ENCODE peak calls at places on chromosomes 16 and 17, in eight cellular contexts. One of them, this sample, is unnamed.

GRCh38 chr16:8686031-8686621 is 11.7 kb downstream of the ABAT start:
- DNase-seq in memory B cell: no peak
- DNase-seq in B cell: no peak
- DNase-seq in HTR-8/SVneo: no peak
- DNase-seq in RPMI7951: no peak
- DNase-seq in LHCN-M2: no peak
- DNase-seq in WTC11: peak
- DNase-seq in adrenal gland: peak
- DNase-seq in this sample: no peak

GRCh38 chr17:76382803-76383644 is 1.4 kb upstream of the SPHK1 start:
- DNase-seq in RPMI7951: peak
- DNase-seq in LHCN-M2: no peak
- DNase-seq in memory B cell: no peak
- DNase-seq in B cell: peak
- DNase-seq in adrenal gland: no peak
- DNase-seq in HTR-8/SVneo: peak
- DNase-seq in WTC11: peak
- DNase-seq in this sample: peak

GRCh38 chr16:80058236-80058635 is 457.7 kb upstream of the MAF start:
- DNase-seq in LHCN-M2: no peak
- DNase-seq in HTR-8/SVneo: no peak
- DNase-seq in RPMI7951: peak
- DNase-seq in WTC11: no peak
- DNase-seq in adrenal gland: no peak
- DNase-seq in B cell: no peak
- DNase-seq in memory B cell: no peak
- DNase-seq in this sample: no peak

GRCh38 chr16:80741716-80742115 is 62.7 kb downstream of the CDYL2 start:
- DNase-seq in HTR-8/SVneo: no peak
- DNase-seq in adrenal gland: no peak
- DNase-seq in memory B cell: no peak
- DNase-seq in WTC11: no peak
- DNase-seq in LHCN-M2: no peak
- DNase-seq in B cell: no peak
- DNase-seq in RPMI7951: no peak
- DNase-seq in this sample: no peak

GRCh38 chr17:47879776-47880452 is 16.1 kb upstream of the SP2 start:
- DNase-seq in WTC11: no peak
- DNase-seq in B cell: no peak
- DNase-seq in RPMI7951: no peak
- DNase-seq in memory B cell: no peak
- DNase-seq in LHCN-M2: no peak
- DNase-seq in HTR-8/SVneo: no peak
- DNase-seq in adrenal gland: no peak
- DNase-seq in this sample: no peak

GRCh38 chr17:58377005-58377660 is 25.1 kb upstream of the SUPT4H1 start:
- DNase-seq in adrenal gland: no peak
- DNase-seq in LHCN-M2: no peak
- DNase-seq in RPMI7951: no peak
- DNase-seq in memory B cell: no peak
- DNase-seq in WTC11: no peak
- DNase-seq in B cell: no peak
- DNase-seq in HTR-8/SVneo: no peak
- DNase-seq in this sample: no peak

GRCh38 chr16:54936979-54937672 is 6.5 kb downstream of the IRX5 start:
- DNase-seq in RPMI7951: no peak
- DNase-seq in memory B cell: no peak
- DNase-seq in LHCN-M2: no peak
- DNase-seq in B cell: peak
- DNase-seq in HTR-8/SVneo: no peak
- DNase-seq in adrenal gland: no peak
- DNase-seq in WTC11: peak
- DNase-seq in this sample: no peak

GRCh38 chr17:73474370-73474988 is 162.7 kb upstream of the CDC42EP4 start:
- DNase-seq in adrenal gland: peak
- DNase-seq in RPMI7951: peak
- DNase-seq in memory B cell: no peak
- DNase-seq in HTR-8/SVneo: peak
- DNase-seq in LHCN-M2: peak
- DNase-seq in B cell: no peak
- DNase-seq in WTC11: no peak
- DNase-seq in this sample: peak

GRCh38 chr16:20879175-20880053 is 20.7 kb downstream of the DCUN1D3 start:
- DNase-seq in HTR-8/SVneo: no peak
- DNase-seq in B cell: no peak
- DNase-seq in LHCN-M2: peak
- DNase-seq in memory B cell: no peak
- DNase-seq in RPMI7951: peak
- DNase-seq in adrenal gland: no peak
- DNase-seq in WTC11: no peak
- DNase-seq in this sample: peak

GRCh38 chr17:77382356-77382911 is 241.7 kb downstream of the SEC14L1 start:
- DNase-seq in LHCN-M2: no peak
- DNase-seq in adrenal gland: no peak
- DNase-seq in HTR-8/SVneo: no peak
- DNase-seq in memory B cell: no peak
- DNase-seq in WTC11: no peak
- DNase-seq in RPMI7951: no peak
- DNase-seq in B cell: no peak
- DNase-seq in this sample: no peak

GRCh38 chr17:73068322-73069153 is 23.9 kb downstream of the SLC39A11 start:
- DNase-seq in LHCN-M2: peak
- DNase-seq in WTC11: no peak
- DNase-seq in B cell: no peak
- DNase-seq in memory B cell: no peak
- DNase-seq in RPMI7951: peak
- DNase-seq in HTR-8/SVneo: peak
- DNase-seq in adrenal gland: no peak
- DNase-seq in this sample: peak

GRCh38 chr16:66617728-66618127 is 13.2 kb downstream of the CMTM3 start:
- DNase-seq in RPMI7951: no peak
- DNase-seq in LHCN-M2: no peak
- DNase-seq in memory B cell: no peak
- DNase-seq in HTR-8/SVneo: no peak
- DNase-seq in B cell: no peak
- DNase-seq in WTC11: no peak
- DNase-seq in adrenal gland: no peak
- DNase-seq in this sample: no peak

GRCh38 chr17:36657390-36657762 is 56.0 kb downstream of the MRM1 start:
- DNase-seq in RPMI7951: no peak
- DNase-seq in HTR-8/SVneo: no peak
- DNase-seq in memory B cell: no peak
- DNase-seq in LHCN-M2: no peak
- DNase-seq in adrenal gland: no peak
- DNase-seq in B cell: peak
- DNase-seq in WTC11: peak
- DNase-seq in this sample: no peak

GRCh38 chr17:1211287-1211686 is 31.5 kb upstream of the ABR start:
- DNase-seq in B cell: no peak
- DNase-seq in LHCN-M2: no peak
- DNase-seq in memory B cell: no peak
- DNase-seq in HTR-8/SVneo: no peak
- DNase-seq in RPMI7951: no peak
- DNase-seq in adrenal gland: no peak
- DNase-seq in WTC11: no peak
- DNase-seq in this sample: no peak

GRCh38 chr17:4332296-4332970 is 34.0 kb downstream of the UBE2G1 start:
- DNase-seq in WTC11: peak
- DNase-seq in B cell: no peak
- DNase-seq in HTR-8/SVneo: peak
- DNase-seq in adrenal gland: no peak
- DNase-seq in RPMI7951: no peak
- DNase-seq in memory B cell: no peak
- DNase-seq in LHCN-M2: no peak
- DNase-seq in this sample: peak